ENCODE peak calls at places on chromosomes 3 and 15, in eight cellular contexts. D is testis, J is left lung, E is fibroblast of the aortic adventitia, Y is left ventricle myocardium inferior, T is heart left ventricle, P is dorsolateral prefrontal cortex, Q is esophagus muscularis mucosa. K is an unnamed sample.

GRCh38 chr3:154247806-154248480 is 76.3 kb downstream of the DHX36 start:
- DNase-seq in P (no peak), D (no peak), T (no peak), Q (no peak), Y (no peak), E (no peak), J (no peak), K (no peak)

GRCh38 chr3:4601926-4602325 is 108.8 kb downstream of the ITPR1 start:
- DNase-seq in D (no peak), Y (no peak), T (no peak), P (no peak), Q (no peak), E (no peak), J (no peak), K (no peak)

GRCh38 chr15:88637841-88638625 is 783 bp upstream of the ISG20 start:
- DNase-seq in E (no peak), T (no peak), P (peak), Q (no peak), Y (no peak), J (no peak), D (no peak), K (no peak)

GRCh38 chr3:51269466-51269865 is 115.6 kb upstream of the MANF start:
- DNase-seq in Q (no peak), D (no peak), J (no peak), P (no peak), Y (no peak), E (peak), T (no peak), K (no peak)

GRCh38 chr3:156376199-156376598 is 178.7 kb downstream of the SSR3 start:
- DNase-seq in J (no peak), T (no peak), E (no peak), D (no peak), Y (no peak), Q (no peak), P (no peak), K (no peak)

GRCh38 chr3:154745925-154746324 is 315.9 kb upstream of the GPR149 start:
- DNase-seq in Y (no peak), Q (no peak), D (no peak), P (no peak), J (no peak), E (no peak), T (no peak), K (no peak)

GRCh38 chr15:39472661-39473657 is 107.9 kb upstream of the THBS1 start:
- DNase-seq in D (peak), Y (peak), E (peak), Q (peak), T (peak), P (no peak), J (no peak), K (peak)

GRCh38 chr3:63354160-63354559 is 76.1 kb downstream of the SYNPR start:
- DNase-seq in T (no peak), J (no peak), Q (no peak), D (no peak), Y (no peak), P (no peak), E (no peak), K (no peak)

GRCh38 chr15:58243083-58243482 is 104.9 kb downstream of the AQP9 start:
- DNase-seq in D (no peak), Y (no peak), Q (no peak), J (no peak), P (no peak), E (no peak), T (no peak), K (no peak)

GRCh38 chr15:57947282-57947681 is 118.2 kb downstream of the ALDH1A2 start:
- DNase-seq in T (no peak), Y (no peak), E (no peak), D (no peak), Q (no peak), J (no peak), P (no peak), K (no peak)

GRCh38 chr15:44713006-44713966 is 2.0 kb downstream of the B2M start:
- DNase-seq in Y (no peak), P (no peak), D (no peak), E (peak), T (no peak), J (no peak), Q (no peak), K (peak)

GRCh38 chr15:69666441-69666882 is 213.8 kb downstream of the RPLP1 start:
- DNase-seq in D (peak), E (peak), Q (no peak), T (peak), Y (peak), P (no peak), J (no peak), K (peak)

GRCh38 chr3:176867681-176868663 is 329.3 kb downstream of the TBL1XR1 start:
- DNase-seq in Y (no peak), P (no peak), Q (no peak), D (no peak), E (no peak), T (no peak), J (no peak), K (no peak)

GRCh38 chr3:187150599-187150998 is 11.3 kb upstream of the RPL39L start:
- DNase-seq in T (no peak), E (no peak), J (no peak), D (peak), Q (no peak), P (no peak), Y (no peak), K (no peak)

GRCh38 chr3:132606085-132606484 is 9.0 kb downstream of the ACKR4 start:
- DNase-seq in T (no peak), P (no peak), E (peak), Q (no peak), D (no peak), Y (no peak), J (no peak), K (peak)

GRCh38 chr15:36527512-36528162 is 51.8 kb upstream of the CDIN1 start:
- DNase-seq in P (no peak), J (no peak), T (no peak), Q (no peak), E (peak), Y (no peak), D (no peak), K (no peak)

GRCh38 chr3:28595364-28595763 is 246.7 kb upstream of the AZI2 start:
- DNase-seq in Q (no peak), Y (no peak), E (no peak), J (no peak), D (no peak), T (no peak), P (no peak), K (no peak)

GRCh38 chr3:114804099-114804498 is 343.0 kb downstream of the ZBTB20 start:
- DNase-seq in P (no peak), E (no peak), Q (no peak), D (no peak), J (no peak), Y (no peak), T (no peak), K (no peak)

GRCh38 chr15:85744636-85745422 is 49.9 kb downstream of the KLHL25 start:
- DNase-seq in T (no peak), J (no peak), E (no peak), D (peak), P (no peak), Q (no peak), Y (no peak), K (no peak)

GRCh38 chr3:132596816-132597433 is at the start of gene ACKR4:
- DNase-seq in Y (no peak), J (no peak), Q (no peak), P (no peak), T (no peak), D (no peak), E (peak), K (no peak)

DNA sequence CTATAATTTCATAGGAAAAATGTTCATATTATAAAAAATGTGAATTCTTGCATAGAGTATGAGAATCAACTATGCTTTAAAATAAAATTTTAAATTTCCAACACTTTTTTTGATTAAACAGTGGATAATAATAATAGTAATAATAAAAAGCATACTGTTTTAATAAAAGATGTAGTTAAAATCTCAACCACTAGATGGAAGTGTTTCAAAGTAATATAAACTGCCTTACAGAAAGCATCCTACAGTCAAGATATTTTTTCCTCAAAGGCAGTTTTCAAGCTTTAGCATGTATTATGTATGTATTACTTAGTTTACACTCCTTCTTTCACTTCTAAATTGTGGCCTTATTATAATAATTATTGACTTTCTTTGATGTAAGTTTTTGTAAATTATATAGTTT is 217.5 kb downstream of the CHL1 start:
- DNase-seq in P (no peak), Y (no peak), Q (no peak), T (no peak), J (no peak), E (peak), D (no peak), K (peak)
- TF ChIP-seq CTCF in P (peak), Y (peak), Q (peak), T (peak), J (no peak), E (peak), D (no peak), K (peak)

DNA sequence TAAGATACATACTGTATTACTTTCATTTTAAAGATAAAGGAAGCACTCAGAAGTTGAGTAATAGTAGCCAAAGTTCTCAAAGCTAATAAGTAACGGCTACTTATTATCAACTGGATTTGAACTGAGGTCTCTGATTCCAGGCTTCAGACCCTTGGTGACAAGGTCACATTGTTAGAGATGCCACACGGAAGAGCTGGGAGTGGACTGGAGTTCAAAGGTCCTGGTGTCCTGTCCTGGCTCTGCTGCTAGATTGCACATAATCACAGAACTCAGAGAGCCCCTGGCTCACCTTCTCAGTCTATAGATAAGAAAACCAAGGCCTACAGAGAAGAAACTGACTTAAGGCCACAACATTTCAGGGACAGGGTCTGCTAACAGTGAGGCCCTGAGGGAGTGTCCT is 75.3 kb downstream of the MYLK start:
- DNase-seq in J (no peak), Y (no peak), P (no peak), E (no peak), T (no peak), D (no peak), Q (no peak), K (no peak)
- H3K4me3 ChIP-seq in J (no peak), Y (no peak), P (no peak), E (no peak), T (no peak), D (no peak), Q (no peak), K (no peak)

GRCh38 chr3:120200836-120201235 is 84.2 kb downstream of the GPR156 start:
- DNase-seq in T (no peak), J (no peak), E (no peak), Q (no peak), Y (no peak), D (no peak), P (no peak), K (no peak)

GRCh38 chr3:120202363-120202762 is 82.7 kb downstream of the GPR156 start:
- DNase-seq in T (no peak), J (no peak), D (peak), E (no peak), Q (no peak), P (no peak), Y (no peak), K (no peak)

GRCh38 chr3:120196333-120196732 is 88.7 kb downstream of the GPR156 start:
- DNase-seq in Y (no peak), D (no peak), Q (no peak), E (no peak), P (no peak), J (no peak), T (no peak), K (no peak)

GRCh38 chr3:120196812-120197211 is 88.2 kb downstream of the GPR156 start:
- DNase-seq in E (no peak), J (no peak), P (no peak), D (no peak), Q (no peak), T (no peak), Y (no peak), K (no peak)

GRCh38 chr3:120198305-120198878 is 86.6 kb downstream of the GPR156 start:
- DNase-seq in Y (no peak), D (no peak), Q (no peak), P (no peak), J (no peak), T (no peak), E (peak), K (peak)
- TF ChIP-seq CTCF in Y (peak), D (no peak), Q (peak), P (peak), J (no peak), T (peak), E (peak), K (peak)

GRCh38 chr15:31021067-31021665 is 29.7 kb upstream of the MTMR10 start:
- DNase-seq in Q (no peak), J (no peak), Y (no peak), P (no peak), E (no peak), T (no peak), D (no peak), K (no peak)
- H3K4me3 ChIP-seq in Q (no peak), J (no peak), Y (no peak), P (no peak), E (no peak), T (no peak), D (no peak), K (no peak)

DNA sequence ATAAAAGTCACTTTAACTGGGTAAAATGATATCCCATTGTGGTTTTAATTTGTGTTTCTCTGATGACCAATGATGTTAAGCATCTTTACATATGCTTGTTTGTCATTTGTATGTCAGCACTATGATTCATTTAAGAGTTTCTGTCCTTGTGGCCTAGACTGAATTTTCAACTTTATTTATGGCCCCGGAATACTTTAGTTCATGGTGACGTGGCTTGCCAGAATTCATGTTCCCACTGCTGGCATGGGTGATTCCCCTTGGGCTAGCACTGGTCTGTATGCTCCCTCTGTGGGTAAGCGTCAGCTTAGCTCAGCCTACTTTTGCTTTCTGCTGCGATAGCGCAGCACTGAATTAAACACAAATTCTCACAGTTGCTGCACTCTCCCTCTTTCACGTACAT is 436.3 kb upstream of the SGO1 start:
- DNase-seq in E (peak), Q (no peak), T (no peak), Y (no peak), J (no peak), P (no peak), D (no peak), K (peak)
- TF ChIP-seq CTCF in E (no peak), Q (no peak), T (no peak), Y (no peak), J (no peak), P (no peak), D (no peak), K (no peak)

GRCh38 chr15:81265256-81265943 is 58.5 kb downstream of the STARD5 start:
- DNase-seq in T (no peak), P (no peak), E (no peak), D (no peak), Y (no peak), J (no peak), Q (peak), K (no peak)
- H3K4me3 ChIP-seq in T (peak), P (peak), E (no peak), D (no peak), Y (peak), J (no peak), Q (no peak), K (no peak)

K was measured in astrocyte of the spinal cord.